ENCODE peak calls at places on chromosomes 4 and X, in ten cellular contexts. P is lower lobe of right lung; A is right cardiac atrium; L is H9; F is aorta; W is IMR-90; G is CD8-positive, alpha-beta memory T cell; Z is SK-N-SH; O is fibroblast of lung; I is ovary. H is an unnamed sample.

GRCh38 chrX:97167333-97167732 is 283.6 kb downstream of the RPA4 start:
- DNase-seq in O (no peak), L (no peak), G (no peak), Z (no peak), W (no peak), P (no peak), F (no peak), I (no peak), A (no peak), H (no peak)

GRCh38 chr4:1113311-1114009 is at the start of gene RNF212:
- DNase-seq in G (peak; percentile 19), F (no peak), Z (peak; percentile 79), I (peak; percentile 49), W (no peak), L (peak; percentile 65), O (peak; percentile 5), P (no peak), A (peak; percentile 39), H (peak; percentile 44)

GRCh38 chr4:88054909-88055308 is 47.5 kb downstream of the PKD2 start:
- DNase-seq in O (peak; percentile 40), W (peak; percentile 72), I (no peak), G (no peak), F (no peak), P (no peak), A (no peak), Z (peak; percentile 20), L (peak; percentile 60), H (no peak)

GRCh38 chr4:40916880-40917279 is 167.1 kb downstream of the NSUN7 start:
- DNase-seq in W (no peak), I (no peak), O (no peak), L (peak; percentile 82), A (no peak), F (peak; percentile 68), P (peak; percentile 67), G (no peak), Z (no peak), H (peak; percentile 62)

GRCh38 chr4:87657525-87657924 is 7.4 kb downstream of the DMP1 start:
- DNase-seq in G (no peak), F (no peak), W (peak; percentile 40), P (no peak), Z (no peak), O (peak; percentile 77), I (no peak), A (no peak), L (no peak), H (no peak)

GRCh38 chrX:10568428-10568827 is 52.0 kb downstream of the MID1 start:
- DNase-seq in A (no peak), G (no peak), P (no peak), O (peak; percentile 10), W (no peak), I (no peak), F (no peak), L (no peak), Z (no peak), H (no peak)

GRCh38 chr4:86543560-86544312 is 50.4 kb upstream of the PTPN13 start:
- DNase-seq in A (no peak), L (no peak), P (no peak), O (peak; percentile 89), G (no peak), F (no peak), Z (no peak), I (no peak), W (no peak), H (no peak)

GRCh38 chrX:1418901-1419544 is 27.1 kb upstream of the SLC25A6 start:
- DNase-seq in A (no peak), G (no peak), I (no peak), O (no peak), L (no peak), F (peak; percentile 47), W (no peak), Z (no peak), P (peak; percentile 45), H (no peak)

GRCh38 chr4:11869471-11869870 is 440.8 kb upstream of the HS3ST1 start:
- DNase-seq in F (no peak), I (no peak), O (no peak), P (no peak), L (no peak), A (no peak), G (no peak), W (no peak), Z (no peak), H (no peak)

GRCh38 chrX:38205037-38205436 is 15.6 kb downstream of the SRPX start:
- DNase-seq in O (no peak), L (no peak), Z (no peak), W (no peak), A (no peak), F (no peak), I (no peak), P (no peak), G (no peak), H (no peak)

GRCh38 chrX:38206542-38206941 is 14.1 kb downstream of the SRPX start:
- DNase-seq in I (no peak), G (no peak), L (no peak), F (no peak), P (no peak), Z (no peak), W (no peak), A (no peak), O (no peak), H (no peak)

DNA sequence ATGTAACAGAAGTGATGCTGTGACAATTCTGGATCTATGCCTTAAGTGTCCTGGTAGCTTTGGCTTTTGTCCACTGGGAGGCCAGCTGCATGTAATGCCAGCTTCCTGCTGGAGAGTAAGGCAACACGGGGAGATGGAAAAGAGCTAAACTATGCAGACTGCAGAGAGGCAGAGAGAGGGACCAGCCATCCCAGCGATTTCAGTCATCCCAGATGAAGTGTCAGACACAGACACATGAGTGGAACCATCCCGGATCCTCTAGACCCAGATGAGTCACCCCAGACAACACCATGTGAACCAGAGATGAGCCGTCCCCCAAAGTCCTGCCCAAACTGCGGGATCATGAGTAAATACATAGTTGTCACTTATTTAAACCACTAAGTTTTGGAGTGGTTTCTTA is 14.6 kb downstream of the SRPX start:
- DNase-seq in G (no peak), P (no peak), Z (no peak), O (peak; percentile 64), I (no peak), L (no peak), A (no peak), W (peak; percentile 52), F (no peak), H (no peak)
- H3K4me1 ChIP-seq in G (no peaks in the 10 kb centered on the region), P (no peaks in the 10 kb centered on the region), Z (no peaks in the 10 kb centered on the region), O (no peaks in the 10 kb centered on the region), I (no peaks in the 10 kb centered on the region), L (peaks cover 2% of the 10 kb centered on the region), A (peaks cover 6% of the 10 kb centered on the region), W (no peaks in the 10 kb centered on the region), F (no peaks in the 10 kb centered on the region), H (no peaks in the 10 kb centered on the region)

GRCh38 chr4:155413451-155413850 is 36.7 kb upstream of the MAP9 start:
- DNase-seq in O (no peak), Z (no peak), P (no peak), G (no peak), L (no peak), F (no peak), A (no peak), W (no peak), I (no peak), H (no peak)

GRCh38 chr4:155423671-155424070 is 46.9 kb upstream of the MAP9 start:
- DNase-seq in O (no peak), G (no peak), W (no peak), A (no peak), L (no peak), Z (no peak), I (no peak), P (no peak), F (no peak), H (no peak)

GRCh38 chr4:155415662-155416061 is 38.9 kb upstream of the MAP9 start:
- DNase-seq in Z (no peak), W (no peak), G (no peak), L (no peak), O (peak; percentile 7), A (no peak), P (no peak), F (no peak), I (no peak), H (no peak)

GRCh38 chr4:155419266-155419665 is 42.5 kb upstream of the MAP9 start:
- DNase-seq in G (no peak), F (no peak), L (no peak), W (peak; percentile 90), I (no peak), Z (no peak), P (no peak), O (peak; percentile 25), A (no peak), H (no peak)
- H3K27me3 ChIP-seq in G (no peaks in the 10 kb centered on the region), F (no peaks in the 10 kb centered on the region), L (peaks cover 6% of the 10 kb centered on the region), W (no peaks in the 10 kb centered on the region), I (no peaks in the 10 kb centered on the region), Z (no peaks in the 10 kb centered on the region), P (no peaks in the 10 kb centered on the region), O (no peaks in the 10 kb centered on the region), A (no peaks in the 10 kb centered on the region), H (no peaks in the 10 kb centered on the region)

GRCh38 chrX:2596856-2597255 is 94.2 kb upstream of the CD99 start:
- DNase-seq in G (no peak), F (no peak), O (no peak), Z (no peak), P (no peak), I (no peak), A (no peak), L (no peak), W (no peak), H (no peak)
- H3K9me3 ChIP-seq in G (no peaks in the 10 kb centered on the region), F (no peaks in the 10 kb centered on the region), O (no peaks in the 10 kb centered on the region), Z (no peaks in the 10 kb centered on the region), P (no peaks in the 10 kb centered on the region), I (no peaks in the 10 kb centered on the region), A (no peaks in the 10 kb centered on the region), L (no peaks in the 10 kb centered on the region), W (no peaks in the 10 kb centered on the region), H (no peaks in the 10 kb centered on the region)

GRCh38 chr4:147814334-147814733 is 82.4 kb downstream of the ARHGAP10 start:
- DNase-seq in Z (no peak), F (no peak), P (no peak), A (no peak), L (no peak), O (peak; percentile 51), G (no peak), I (no peak), W (no peak), H (no peak)

GRCh38 chr4:147808447-147808846 is 76.6 kb downstream of the ARHGAP10 start:
- DNase-seq in G (no peak), L (no peak), P (no peak), A (no peak), W (no peak), F (no peak), O (no peak), Z (no peak), I (no peak), H (no peak)

GRCh38 chr4:147813107-147813773 is 81.4 kb downstream of the ARHGAP10 start:
- DNase-seq in I (no peak), L (no peak), A (no peak), F (no peak), Z (no peak), G (no peak), P (no peak), O (no peak), W (no peak), H (no peak)

GRCh38 chr4:147811878-147812277 is 80.0 kb downstream of the ARHGAP10 start:
- DNase-seq in O (no peak), I (no peak), P (no peak), W (no peak), A (no peak), L (no peak), F (no peak), Z (no peak), G (no peak), H (no peak)

DNA sequence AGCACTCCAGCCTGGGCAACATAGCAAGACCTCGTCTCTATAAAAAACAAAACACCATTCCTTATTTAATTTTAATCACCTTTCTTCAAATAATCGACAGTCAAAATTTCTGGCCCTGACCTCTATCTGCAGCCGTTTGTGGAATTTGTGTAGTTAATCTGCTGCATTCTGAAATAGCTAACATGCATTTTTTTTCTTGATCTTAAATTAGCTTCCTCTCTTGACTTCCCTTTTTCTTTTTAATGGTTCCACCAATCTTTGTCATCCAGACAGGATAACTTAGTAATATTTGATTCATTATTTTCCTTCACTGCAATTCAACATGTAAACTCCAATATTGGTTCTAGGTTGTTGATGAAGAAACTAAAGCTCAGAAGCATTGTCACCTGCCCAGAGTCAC is 77.3 kb downstream of the ARHGAP10 start:
- DNase-seq in A (no peak), P (no peak), F (no peak), O (no peak), L (no peak), Z (no peak), I (no peak), W (no peak), G (no peak), H (no peak)
- H3K4me1 ChIP-seq in A (peaks cover 23% of the 10 kb centered on the region), P (peaks cover 28% of the 10 kb centered on the region), F (peaks cover 7% of the 10 kb centered on the region), O (no peaks in the 10 kb centered on the region), L (no peaks in the 10 kb centered on the region), Z (peaks cover 11% of the 10 kb centered on the region), I (peaks cover 23% of the 10 kb centered on the region), W (peaks cover 9% of the 10 kb centered on the region), G (no peaks in the 10 kb centered on the region), H (no peaks in the 10 kb centered on the region)

H was measured in CD4-positive, CD25-positive, alpha-beta regulatory T cell.